ENCODE peak calls at places on chromosomes 6 and 20, in four cellular contexts. G, I, O and V are unnamed samples.

GRCh38 chr20:40488401-40488800 is 200.6 kb downstream of the MAFB start:
- DNase-seq in G (no peak), I (no peak), O (no peak), V (no peak)

GRCh38 chr6:149235130-149235561 is 82.4 kb upstream of the TAB2 start:
- DNase-seq in G (no peak), I (peak), O (no peak), V (peak)

GRCh38 chr6:18613511-18613910 is 226.4 kb downstream of the RNF144B start:
- DNase-seq in G (no peak), I (no peak), O (no peak), V (no peak)

GRCh38 chr20:55067158-55067825 is 591.9 kb downstream of the DOK5 start:
- DNase-seq in G (no peak), I (peak), O (no peak), V (peak)

GRCh38 chr20:62945771-62946339 is 6.7 kb upstream of the SLC17A9 start:
- DNase-seq in G (no peak), I (no peak), O (no peak), V (no peak)

GRCh38 chr6:163580311-163581030 is 166.0 kb downstream of the QKI start:
- DNase-seq in G (no peak), I (no peak), O (no peak), V (no peak)

GRCh38 chr20:61322151-61322860 is 70.2 kb downstream of the CDH4 start:
- DNase-seq in G (no peak), I (no peak), O (no peak), V (no peak)

GRCh38 chr6:144286503-144287393 is 1.6 kb downstream of the UTRN start:
- DNase-seq in G (peak), I (peak), O (no peak), V (peak)

GRCh38 chr20:51402201-51402600 is 140.3 kb downstream of the NFATC2 start:
- DNase-seq in G (no peak), I (peak), O (peak), V (no peak)

GRCh38 chr6:15358579-15359327 is 112.9 kb downstream of the JARID2 start:
- DNase-seq in G (no peak), I (peak), O (no peak), V (peak)

GRCh38 chr6:42777126-42777822 is 4.6 kb upstream of the BICRAL start:
- DNase-seq in G (no peak), I (no peak), O (no peak), V (peak)

GRCh38 chr6:30359276-30359675 is 14.3 kb downstream of the RPP21 start:
- DNase-seq in G (no peak), I (no peak), O (no peak), V (no peak)

GRCh38 chr20:9015984-9016324 is 52.9 kb upstream of the PLCB4 start:
- DNase-seq in G (no peak), I (peak), O (no peak), V (peak)

GRCh38 chr20:32168184-32168910 is 39.2 kb downstream of the PLAGL2 start:
- DNase-seq in G (no peak), I (peak), O (no peak), V (no peak)